ENCODE peak calls at places on chromosomes 11 and 22, in four cellular contexts. Z, X, A and D are unnamed samples. For H3K4me1, the result is how much of the 10 kb centered on the place peaks cover.

GRCh38 chr11:45026835-45027234 is 76.2 kb upstream of the TP53I11 start:
- DNase-seq in Z (no peak), X (no peak), A (no peak), D (no peak)

GRCh38 chr11:6489338-6489737 is 7.7 kb upstream of the DNHD1 start:
- DNase-seq in Z (no peak), X (no peak), A (no peak), D (no peak)

GRCh38 chr22:37965940-37966664 is 12.6 kb downstream of the POLR2F start:
- DNase-seq in Z (no peak), X (peak), A (no peak), D (no peak)

GRCh38 chr11:35321532-35322320 is 97.6 kb downstream of the SLC1A2 start:
- DNase-seq in Z (no peak), X (peak), A (no peak), D (no peak)

GRCh38 chr11:1759151-1759850 is 4.4 kb downstream of the CTSD start:
- DNase-seq in Z (no peak), X (no peak), A (no peak), D (no peak)

GRCh38 chr11:125585486-125585885 is 7.2 kb upstream of the STT3A start:
- DNase-seq in Z (no peak), X (no peak), A (no peak), D (no peak)

GRCh38 chr11:117144477-117145392 is 648 bp downstream of the PAFAH1B2 start:
- DNase-seq in Z (no peak), X (peak), A (no peak), D (peak)

GRCh38 chr11:13008625-13009475 is at the start of gene RASSF10:
- DNase-seq in Z (peak), X (no peak), A (peak), D (peak)

GRCh38 chr11:34242037-34242625 is 115.7 kb downstream of the ABTB2 start:
- DNase-seq in Z (no peak), X (peak), A (no peak), D (no peak)

GRCh38 chr22:37043828-37044538 is 7.6 kb upstream of the KCTD17 start:
- DNase-seq in Z (peak), X (peak), A (no peak), D (peak)

GRCh38 chr11:15852179-15852578 is 504.2 kb downstream of the SOX6 start:
- DNase-seq in Z (no peak), X (peak), A (no peak), D (peak)

GRCh38 chr22:25368271-25368670 is 148.8 kb downstream of the CRYBB2 start:
- DNase-seq in Z (no peak), X (peak), A (no peak), D (peak)

GRCh38 chr11:46845440-46845739 is 690 bp downstream of the CKAP5 start:
- DNase-seq in Z (no peak), X (no peak), A (no peak), D (no peak)

GRCh38 chr11:17581036-17581731 is 34.1 kb downstream of the OTOG start:
- DNase-seq in Z (no peak), X (no peak), A (peak), D (no peak)

GRCh38 chr11:134067486-134067885 is 1.4 kb upstream of the JAM3 start:
- DNase-seq in Z (no peak), X (no peak), A (no peak), D (no peak)
- H4K5ac ChIP-seq in Z (no peak), X (no peak), A (no peak), D (no peak)

GRCh38 chr11:3049430-3050243 is 7.6 kb downstream of the CARS1 start:
- DNase-seq in Z (no peak), X (peak), A (no peak), D (no peak)
- H3K4me1 ChIP-seq in Z (under half), X (under half), A (under half), D (under half)

GRCh38 chr11:9104581-9104980 is 13.2 kb upstream of the SCUBE2 start:
- DNase-seq in Z (no peak), X (no peak), A (no peak), D (no peak)
- H4K5ac ChIP-seq in Z (no peak), X (no peak), A (no peak), D (no peak)

GRCh38 chr11:64865286-64866172 is 12.9 kb downstream of the EHD1 start:
- DNase-seq in Z (no peak), X (peak), A (no peak), D (no peak)

GRCh38 chr11:64864135-64864472 is 14.3 kb downstream of the EHD1 start:
- DNase-seq in Z (no peak), X (no peak), A (peak), D (no peak)

GRCh38 chr11:64864473-64865285 is 13.7 kb downstream of the EHD1 start:
- DNase-seq in Z (no peak), X (peak), A (no peak), D (no peak)

GRCh38 chr11:64862914-64863313 is 15.5 kb downstream of the EHD1 start:
- DNase-seq in Z (no peak), X (no peak), A (no peak), D (no peak)

GRCh38 chr11:64863381-64864060 is 14.9 kb downstream of the EHD1 start:
- DNase-seq in Z (no peak), X (no peak), A (peak), D (no peak)
- H3K4me1 ChIP-seq in Z (under half), X (under half), A (under half), D (under half)

GRCh38 chr11:72657356-72657755 is 16.9 kb downstream of the PDE2A start:
- DNase-seq in Z (no peak), X (no peak), A (no peak), D (no peak)
- H4K5ac ChIP-seq in Z (no peak), X (no peak), A (no peak), D (no peak)

GRCh38 chr22:18024956-18025720 is 777 bp upstream of the MICAL3 start:
- DNase-seq in Z (no peak), X (no peak), A (no peak), D (no peak)

GRCh38 chr22:18023509-18024275 is 669 bp downstream of the MICAL3 start:
- DNase-seq in Z (peak), X (peak), A (peak), D (peak)

GRCh38 chr22:18022851-18023250 is 1.5 kb downstream of the MICAL3 start:
- DNase-seq in Z (no peak), X (no peak), A (no peak), D (no peak)

GRCh38 chr22:18021431-18021830 is 2.9 kb downstream of the MICAL3 start:
- DNase-seq in Z (no peak), X (no peak), A (no peak), D (no peak)

DNA sequence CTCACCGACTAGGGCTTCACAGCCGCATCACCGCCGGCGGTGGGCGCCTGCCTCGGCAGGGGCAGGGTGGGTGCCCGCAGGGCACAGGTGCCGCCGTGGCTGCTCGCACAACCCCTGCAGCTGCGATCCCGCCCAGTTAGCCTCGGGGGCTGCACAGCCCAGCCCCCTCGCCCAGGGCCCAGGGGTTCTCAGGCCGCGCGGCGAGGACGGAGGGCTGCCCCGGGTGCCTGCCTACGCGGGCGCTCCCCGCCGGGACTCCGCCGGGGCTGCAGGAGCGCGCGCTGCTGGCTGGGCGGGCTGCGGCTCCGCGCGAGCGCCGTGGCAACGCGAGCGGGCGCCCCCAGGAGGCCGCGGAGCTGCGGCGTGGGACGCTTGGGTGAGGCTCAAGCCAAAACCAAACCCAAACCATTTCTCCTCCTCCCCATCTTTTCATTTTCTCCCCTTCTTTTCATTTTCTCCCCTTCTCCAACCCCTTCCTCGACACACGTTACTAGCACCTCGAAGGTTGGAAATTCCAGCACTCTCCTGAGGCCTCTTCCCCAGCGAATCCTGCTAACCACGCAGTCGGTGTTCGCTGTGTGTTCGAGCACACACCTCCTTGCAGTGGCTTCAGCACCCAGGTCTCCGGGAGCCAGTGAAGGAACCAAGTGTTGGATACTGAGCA is at the start of gene MICAL3:
- DNase-seq in Z (peak), X (peak), A (peak), D (peak)
- H3K4me1 ChIP-seq in Z (under half), X (under half), A (under half), D (under half)

GRCh38 chr11:108364159-108364558 is 103.2 kb downstream of the C11orf65 start:
- DNase-seq in Z (no peak), X (peak), A (no peak), D (no peak)
- H4K5ac ChIP-seq in Z (no peak), X (no peak), A (no peak), D (no peak)

GRCh38 chr11:101442171-101442570 is 141.6 kb downstream of the TRPC6 start:
- DNase-seq in Z (no peak), X (peak), A (no peak), D (no peak)
- H3K4me1 ChIP-seq in Z (under half), X (under half), A (under half), D (under half)

GRCh38 chr22:50061141-50061823 is 3.2 kb upstream of the TTLL8 start:
- DNase-seq in Z (no peak), X (no peak), A (no peak), D (no peak)
- H4K5ac ChIP-seq in Z (no peak), X (no peak), A (no peak), D (no peak)